ENCODE peak calls at places on chromosomes 3 and 15, in four cellular contexts. W, N, I and D are unnamed samples.

GRCh38 chr15:64455951-64456350 is 4.4 kb upstream of the ZNF609 start:
- DNase-seq in W (no peak), N (no peak), I (no peak), D (no peak)

GRCh38 chr3:38578551-38578950 is 70.9 kb downstream of the SCN5A start:
- DNase-seq in W (no peak), N (peak; percentile 19), I (peak; percentile 31), D (no peak)

GRCh38 chr3:72270072-72270611 is 485.2 kb upstream of the PROK2 start:
- DNase-seq in W (peak; percentile 88), N (no peak), I (no peak), D (peak; percentile 96)

GRCh38 chr15:67826717-67827560 is 1.6 kb downstream of the SKOR1 start:
- DNase-seq in W (no peak), N (no peak), I (peak; percentile 69), D (no peak)

GRCh38 chr3:58377750-58378149 is 45.1 kb downstream of the PXK start:
- DNase-seq in W (no peak), N (no peak), I (no peak), D (no peak)

GRCh38 chr3:161347726-161348125 is 23.6 kb downstream of the SPTSSB start:
- DNase-seq in W (no peak), N (no peak), I (no peak), D (no peak)

GRCh38 chr3:53668872-53669271 is 174.5 kb downstream of the CACNA1D start:
- DNase-seq in W (peak; percentile 19), N (no peak), I (no peak), D (no peak)

GRCh38 chr3:159828542-159828943 is 160.1 kb upstream of the IL12A start:
- DNase-seq in W (peak; percentile 40), N (no peak), I (no peak), D (peak; percentile 68)

GRCh38 chr15:66822576-66822975 is 120.5 kb downstream of the SMAD6 start:
- DNase-seq in W (no peak), N (no peak), I (no peak), D (no peak)

GRCh38 chr15:59569477-59569876 is 42.1 kb upstream of the GCNT3 start:
- DNase-seq in W (no peak), N (no peak), I (no peak), D (no peak)

GRCh38 chr3:71247221-71247947 is 336.1 kb downstream of the FOXP1 start:
- DNase-seq in W (peak; percentile 94), N (peak; percentile 75), I (no peak), D (peak; percentile 67)

GRCh38 chr15:29043731-29044485 is 158.1 kb downstream of the APBA2 start:
- DNase-seq in W (no peak), N (no peak), I (no peak), D (peak; percentile 69)

GRCh38 chr3:57918123-57918837 is 89.9 kb upstream of the FLNB start:
- DNase-seq in W (no peak), N (no peak), I (no peak), D (peak; percentile 87)

GRCh38 chr3:115322901-115323300 is 175.8 kb upstream of the ZBTB20 start:
- DNase-seq in W (no peak), N (no peak), I (no peak), D (no peak)

GRCh38 chr15:54960266-54960665 is 236.5 kb downstream of the RSL24D1 start:
- DNase-seq in W (no peak), N (no peak), I (no peak), D (no peak)

GRCh38 chr3:187960820-187961219 is 193.1 kb upstream of the LPP start:
- DNase-seq in W (no peak), N (no peak), I (no peak), D (peak; percentile 13)

GRCh38 chr15:66831801-66832390 is 129.9 kb downstream of the SMAD6 start:
- DNase-seq in W (no peak), N (no peak), I (no peak), D (no peak)

GRCh38 chr15:96701876-96702275 is 371.4 kb downstream of the NR2F2 start:
- DNase-seq in W (no peak), N (no peak), I (no peak), D (no peak)

GRCh38 chr3:112619295-112619694 is 21.6 kb downstream of the CCDC80 start:
- DNase-seq in W (no peak), N (no peak), I (no peak), D (peak; percentile 51)

GRCh38 chr3:49415931-49416601 is 3.8 kb downstream of the TCTA start:
- DNase-seq in W (no peak), N (no peak), I (no peak), D (no peak)

GRCh38 chr3:129482721-129483120 is 42.7 kb downstream of the IFT122 start:
- DNase-seq in W (peak; percentile 74), N (peak; percentile 52), I (no peak), D (no peak)

GRCh38 chr3:42934111-42934510 is 28.2 kb downstream of the ZNF662 start:
- DNase-seq in W (peak; percentile 28), N (no peak), I (no peak), D (no peak)

GRCh38 chr3:46406786-46407611 is at the start of the genes CCR5AS and CCRL2:
- DNase-seq in W (peak; percentile 32), N (no peak), I (no peak), D (peak; percentile 69)

GRCh38 chr3:175486255-175486654 is 627.1 kb downstream of the NAALADL2 start:
- DNase-seq in W (no peak), N (no peak), I (no peak), D (no peak)

GRCh38 chr3:15556512-15556911 is 35.0 kb upstream of the COLQ start:
- DNase-seq in W (no peak), N (no peak), I (no peak), D (no peak)

GRCh38 chr15:74330861-74331408 is 36.5 kb downstream of the CYP11A1 start:
- DNase-seq in W (no peak), N (no peak), I (no peak), D (no peak)

GRCh38 chr3:43968465-43968864 is 273.2 kb upstream of the TOPAZ1 start:
- DNase-seq in W (no peak), N (peak; percentile 72), I (no peak), D (no peak)

GRCh38 chr15:60003243-60004018 is 680 bp upstream of the FOXB1 start:
- DNase-seq in W (no peak), N (no peak), I (no peak), D (no peak)

GRCh38 chr3:180855364-180855763 is 57.1 kb upstream of the FXR1 start:
- DNase-seq in W (peak; percentile 91), N (peak; percentile 81), I (peak; percentile 67), D (no peak)

GRCh38 chr15:41105348-41106334 is 10.4 kb downstream of the INO80 start:
- DNase-seq in W (no peak), N (no peak), I (no peak), D (no peak)

GRCh38 chr15:50330921-50331320 is 24.1 kb downstream of the GABPB1 start:
- DNase-seq in W (peak; percentile 52), N (no peak), I (no peak), D (peak; percentile 38)

GRCh38 chr3:134623615-134624245 is 27.1 kb downstream of the KY start:
- DNase-seq in W (no peak), N (peak; percentile 15), I (peak; percentile 17), D (no peak)

GRCh38 chr3:146172586-146172985 is 11.6 kb upstream of the PLOD2 start:
- DNase-seq in W (no peak), N (no peak), I (no peak), D (no peak)

GRCh38 chr3:138389841-138390581 is 41.6 kb downstream of the MRAS start:
- DNase-seq in W (peak; percentile 86), N (no peak), I (no peak), D (peak; percentile 94)

DNA sequence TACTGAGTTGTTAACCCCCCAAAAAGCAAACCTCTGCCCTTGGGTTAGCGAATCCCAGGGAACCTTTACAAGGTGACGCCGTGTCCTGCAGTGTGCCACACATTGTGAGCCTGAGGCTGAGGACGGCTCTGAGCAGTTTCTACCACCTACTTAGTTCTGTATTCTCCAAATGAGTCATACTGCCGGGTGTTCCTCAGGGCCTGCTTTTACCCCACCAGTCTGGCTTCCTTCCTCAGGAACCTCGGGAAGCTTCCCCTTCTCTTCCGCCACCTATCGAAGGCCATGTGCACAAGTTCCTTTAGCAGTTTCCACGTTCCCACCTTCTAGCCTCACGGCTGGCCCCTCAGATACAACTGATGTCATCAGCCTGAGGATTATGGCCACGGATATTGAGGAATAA is 384.0 kb upstream of the TPM1 start:
- DNase-seq in W (peak; percentile 59), N (no peak), I (no peak), D (no peak)
- H3K56ac ChIP-seq in W (no peak overlapping the region), N (no peak overlapping the region), I (no peak overlapping the region), D (no peak overlapping the region)

GRCh38 chr3:18008706-18009363 is 266.4 kb upstream of the TBC1D5 start:
- DNase-seq in W (no peak), N (no peak), I (no peak), D (no peak)

GRCh38 chr3:18012464-18012863 is 270.0 kb upstream of the TBC1D5 start:
- DNase-seq in W (no peak), N (no peak), I (no peak), D (no peak)

GRCh38 chr3:18010001-18010400 is 267.6 kb upstream of the TBC1D5 start:
- DNase-seq in W (no peak), N (no peak), I (no peak), D (no peak)

GRCh38 chr3:18011387-18011786 is 269.0 kb upstream of the TBC1D5 start:
- DNase-seq in W (no peak), N (no peak), I (no peak), D (no peak)

DNA sequence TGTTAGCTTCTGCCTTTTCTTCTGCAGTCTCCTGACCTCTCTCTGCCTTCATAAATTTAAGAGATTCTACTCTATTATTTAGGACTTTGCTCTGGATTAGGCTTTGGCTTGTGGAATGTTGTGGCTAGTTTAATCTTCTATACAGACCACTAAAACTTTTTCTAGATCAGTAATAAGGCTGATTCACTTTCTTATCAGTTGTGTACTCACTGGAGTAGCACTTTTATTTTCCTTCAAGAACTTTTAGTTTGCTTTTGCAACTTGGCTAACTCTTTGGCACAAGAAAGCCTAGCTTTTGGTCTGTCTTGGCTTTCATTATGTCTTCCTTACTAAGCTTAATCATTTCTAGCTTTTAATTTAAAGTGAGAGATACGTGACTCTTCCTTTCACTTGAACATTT is 265.5 kb upstream of the TBC1D5 start:
- DNase-seq in W (no peak), N (no peak), I (no peak), D (no peak)
- H3K56ac ChIP-seq in W (no peak overlapping the region), N (no peak overlapping the region), I (no peak overlapping the region), D (no peak overlapping the region)

GRCh38 chr3:152073267-152073666 is 195.5 kb upstream of the MBNL1 start:
- DNase-seq in W (no peak), N (no peak), I (no peak), D (peak; percentile 28)
- H3K56ac ChIP-seq in W (no peak overlapping the region), N (no peak overlapping the region), I (no peak overlapping the region), D (no peak overlapping the region)

GRCh38 chr3:31772781-31773180 is 208.3 kb downstream of the OSBPL10 start:
- DNase-seq in W (no peak), N (no peak), I (no peak), D (no peak)

GRCh38 chr3:31777092-31777491 is 204.0 kb downstream of the OSBPL10 start:
- DNase-seq in W (no peak), N (no peak), I (no peak), D (peak; percentile 23)

GRCh38 chr3:31776016-31776415 is 205.0 kb downstream of the OSBPL10 start:
- DNase-seq in W (no peak), N (no peak), I (no peak), D (no peak)

GRCh38 chr3:31777887-31778286 is 203.2 kb downstream of the OSBPL10 start:
- DNase-seq in W (no peak), N (no peak), I (no peak), D (no peak)

DNA sequence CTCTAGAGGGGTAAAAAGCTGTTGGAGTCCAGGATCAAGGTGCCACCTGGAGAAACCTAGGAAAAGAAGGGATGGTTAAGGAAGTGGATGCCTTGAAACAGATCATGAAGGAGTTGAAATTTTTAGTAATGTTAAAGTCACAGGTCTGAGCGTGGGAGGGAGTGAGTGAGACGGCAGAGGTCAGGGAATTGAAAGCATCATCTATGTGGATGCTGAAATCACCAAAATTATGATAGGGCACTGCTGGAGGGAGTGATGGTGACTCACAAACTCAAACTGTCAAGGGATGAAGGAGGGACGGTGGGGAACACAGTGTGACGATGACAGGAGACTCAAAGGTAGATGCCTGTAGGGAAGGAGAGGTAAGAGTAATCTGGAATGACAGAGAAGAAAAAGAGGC is 205.7 kb downstream of the OSBPL10 start:
- DNase-seq in W (no peak), N (no peak), I (peak; percentile 26), D (no peak)
- H3K56ac ChIP-seq in W (no peak overlapping the region), N (no peak overlapping the region), I (no peak overlapping the region), D (no peak overlapping the region)